ENCODE peak calls at places on chromosomes 12 and 14, in five cellular contexts. One of them, this sample, is unnamed.
A peak's percentile ranks its signal among the peaks of the same experiment; 100 is the strongest.

GRCh38 chr12:17062296-17063061 is 456.5 kb upstream of the LMO3 start:
- DNase-seq in tibial nerve: no peak
- DNase-seq in IMR-90: no peak
- DNase-seq in A549: no peak
- DNase-seq in stomach: no peak
- DNase-seq in this sample: no peak

GRCh38 chr12:131487379-131488129 is 223.3 kb upstream of the SFSWAP start:
- DNase-seq in tibial nerve: peak; percentile 17
- DNase-seq in stomach: no peak
- DNase-seq in IMR-90: no peak
- DNase-seq in A549: no peak
- DNase-seq in this sample: peak; percentile 31

GRCh38 chr12:14167005-14167628 is 185.7 kb upstream of the GRIN2B start:
- DNase-seq in IMR-90: peak; percentile 41
- DNase-seq in tibial nerve: peak; percentile 62
- DNase-seq in stomach: peak; percentile 36
- DNase-seq in A549: peak; percentile 61
- DNase-seq in this sample: peak; percentile 55

GRCh38 chr14:76922599-76922998 is 96.4 kb downstream of the LRRC74A start:
- DNase-seq in A549: no peak
- DNase-seq in IMR-90: peak; percentile 50
- DNase-seq in tibial nerve: no peak
- DNase-seq in stomach: no peak
- DNase-seq in this sample: no peak

GRCh38 chr12:104627231-104627974 is 170.7 kb downstream of the CHST11 start:
- DNase-seq in tibial nerve: no peak
- DNase-seq in A549: no peak
- DNase-seq in IMR-90: no peak
- DNase-seq in stomach: no peak
- DNase-seq in this sample: no peak

GRCh38 chr14:78508023-78508422 is 337.9 kb downstream of the NRXN3 start:
- DNase-seq in A549: no peak
- DNase-seq in tibial nerve: no peak
- DNase-seq in IMR-90: no peak
- DNase-seq in stomach: no peak
- DNase-seq in this sample: no peak

GRCh38 chr12:109741970-109742372 is 28.3 kb downstream of the FAM222A start:
- DNase-seq in A549: no peak
- DNase-seq in stomach: peak; percentile 18
- DNase-seq in tibial nerve: no peak
- DNase-seq in IMR-90: no peak
- DNase-seq in this sample: no peak

GRCh38 chr12:57183939-57184725 is 32.5 kb upstream of the NXPH4 start:
- DNase-seq in tibial nerve: no peak
- DNase-seq in stomach: no peak
- DNase-seq in A549: no peak
- DNase-seq in IMR-90: no peak
- DNase-seq in this sample: no peak

GRCh38 chr14:102523200-102524025 is 13.8 kb upstream of the ANKRD9 start:
- DNase-seq in A549: no peak
- DNase-seq in tibial nerve: no peak
- DNase-seq in stomach: no peak
- DNase-seq in IMR-90: no peak
- DNase-seq in this sample: no peak

GRCh38 chr14:41303506-41303905 is 303.2 kb upstream of the LRFN5 start:
- DNase-seq in IMR-90: no peak
- DNase-seq in tibial nerve: no peak
- DNase-seq in stomach: no peak
- DNase-seq in A549: no peak
- DNase-seq in this sample: no peak

GRCh38 chr12:3558255-3558654 is 67.3 kb downstream of the PRMT8 start:
- DNase-seq in stomach: no peak
- DNase-seq in A549: no peak
- DNase-seq in IMR-90: no peak
- DNase-seq in tibial nerve: no peak
- DNase-seq in this sample: no peak

GRCh38 chr12:25712169-25712568 is 159.1 kb upstream of the LMNTD1 start:
- DNase-seq in tibial nerve: no peak
- DNase-seq in A549: no peak
- DNase-seq in IMR-90: no peak
- DNase-seq in stomach: no peak
- DNase-seq in this sample: no peak

GRCh38 chr14:67265131-67265530 is 23.9 kb downstream of the PALS1 start:
- DNase-seq in A549: no peak
- DNase-seq in IMR-90: peak; percentile 49
- DNase-seq in stomach: no peak
- DNase-seq in tibial nerve: no peak
- DNase-seq in this sample: no peak

GRCh38 chr14:93528884-93529558 is 98.3 kb downstream of the UNC79 start:
- DNase-seq in IMR-90: no peak
- DNase-seq in stomach: no peak
- DNase-seq in tibial nerve: no peak
- DNase-seq in A549: no peak
- DNase-seq in this sample: no peak

GRCh38 chr12:57764662-57765002 is 2.2 kb downstream of the CYP27B1 start:
- DNase-seq in A549: no peak
- DNase-seq in stomach: no peak
- DNase-seq in tibial nerve: no peak
- DNase-seq in IMR-90: no peak
- DNase-seq in this sample: no peak

GRCh38 chr12:49428652-49429549 is 61.6 kb downstream of the SPATS2 start:
- DNase-seq in A549: peak; percentile 14
- DNase-seq in tibial nerve: no peak
- DNase-seq in stomach: no peak
- DNase-seq in IMR-90: peak; percentile 86
- DNase-seq in this sample: peak; percentile 49

GRCh38 chr12:55659486-55660385 is 23.0 kb downstream of the OR10P1 start:
- DNase-seq in tibial nerve: no peak
- DNase-seq in IMR-90: peak; percentile 9
- DNase-seq in A549: no peak
- DNase-seq in stomach: no peak
- DNase-seq in this sample: no peak

GRCh38 chr14:90839024-90839888 is 23.0 kb upstream of the TTC7B start:
- DNase-seq in stomach: no peak
- DNase-seq in tibial nerve: peak; percentile 43
- DNase-seq in A549: no peak
- DNase-seq in IMR-90: peak; percentile 63
- DNase-seq in this sample: no peak

GRCh38 chr12:52741378-52742195 is 35.6 kb downstream of the KRT76 start:
- DNase-seq in IMR-90: peak; percentile 46
- DNase-seq in A549: peak; percentile 43
- DNase-seq in stomach: peak; percentile 47
- DNase-seq in tibial nerve: peak; percentile 31
- DNase-seq in this sample: peak; percentile 37

GRCh38 chr12:53220857-53221202 is 11.2 kb downstream of the RARG start:
- DNase-seq in stomach: peak; percentile 89
- DNase-seq in IMR-90: peak; percentile 90
- DNase-seq in tibial nerve: peak; percentile 77
- DNase-seq in A549: peak; percentile 98
- DNase-seq in this sample: peak; percentile 98

GRCh38 chr12:54001283-54002187 is 1.6 kb downstream of the HOXC9 start:
- DNase-seq in tibial nerve: no peak
- DNase-seq in A549: no peak
- DNase-seq in stomach: no peak
- DNase-seq in IMR-90: no peak
- DNase-seq in this sample: no peak

GRCh38 chr12:110861729-110862128 is 14.9 kb downstream of the CCDC63 start:
- DNase-seq in stomach: no peak
- DNase-seq in IMR-90: no peak
- DNase-seq in tibial nerve: no peak
- DNase-seq in A549: no peak
- DNase-seq in this sample: no peak

GRCh38 chr14:95765016-95765415 is 51.1 kb upstream of the TCL1A start:
- DNase-seq in IMR-90: no peak
- DNase-seq in A549: no peak
- DNase-seq in tibial nerve: no peak
- DNase-seq in stomach: no peak
- DNase-seq in this sample: no peak

GRCh38 chr12:12357697-12358476 is 1.0 kb downstream of the BORCS5 start:
- DNase-seq in stomach: no peak
- DNase-seq in IMR-90: peak; percentile 34
- DNase-seq in A549: no peak
- DNase-seq in tibial nerve: no peak
- DNase-seq in this sample: no peak

GRCh38 chr14:23183479-23183878 is at the start of gene SLC7A8:
- DNase-seq in A549: no peak
- DNase-seq in stomach: peak; percentile 71
- DNase-seq in IMR-90: no peak
- DNase-seq in tibial nerve: peak; percentile 55
- DNase-seq in this sample: no peak
- TF ChIP-seq POLR2A in A549: no peak
- TF ChIP-seq POLR2A in stomach: peak; percentile 75
- TF ChIP-seq POLR2A in IMR-90: no peak
- TF ChIP-seq POLR2A in tibial nerve: peak; percentile 52
- TF ChIP-seq POLR2A in this sample: no peak

DNA sequence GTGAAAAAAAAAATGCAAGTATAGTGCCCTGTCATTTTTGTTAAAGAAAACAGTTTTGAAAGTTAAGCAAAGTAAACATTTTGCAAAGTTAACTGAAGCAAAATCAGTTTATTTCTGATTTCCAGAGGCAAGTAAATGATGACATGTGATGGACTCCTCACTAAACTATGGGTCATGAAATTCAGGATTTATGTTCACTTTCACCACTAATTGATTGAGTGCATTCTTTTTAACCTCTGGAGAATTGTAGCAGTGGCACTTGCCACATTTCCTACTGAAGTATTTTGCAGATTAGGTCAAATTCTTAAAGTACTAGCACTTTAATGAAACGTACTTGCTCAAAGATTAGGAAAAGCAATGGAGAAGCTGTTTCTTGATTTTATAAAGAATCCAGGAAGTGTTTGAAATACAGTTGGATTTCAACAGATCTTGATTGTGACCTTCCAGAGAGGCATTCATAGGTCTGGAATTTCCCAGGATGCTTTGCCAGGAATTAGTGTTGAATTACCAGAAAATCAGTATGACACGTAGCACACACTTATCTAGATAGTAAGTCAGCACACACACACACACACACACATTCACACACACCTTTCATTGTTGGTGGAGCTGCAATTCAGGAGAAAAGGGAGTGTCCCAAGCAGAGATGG is 162.6 kb downstream of the MYRFL start:
- DNase-seq in tibial nerve: peak; percentile 55
- DNase-seq in A549: peak; percentile 25
- DNase-seq in IMR-90: peak; percentile 94
- DNase-seq in stomach: no peak
- DNase-seq in this sample: peak; percentile 28
- TF ChIP-seq POLR2A in tibial nerve: no peak
- TF ChIP-seq POLR2A in A549: no peak
- TF ChIP-seq POLR2A in IMR-90: no peak
- TF ChIP-seq POLR2A in stomach: no peak
- TF ChIP-seq POLR2A in this sample: no peak

DNA sequence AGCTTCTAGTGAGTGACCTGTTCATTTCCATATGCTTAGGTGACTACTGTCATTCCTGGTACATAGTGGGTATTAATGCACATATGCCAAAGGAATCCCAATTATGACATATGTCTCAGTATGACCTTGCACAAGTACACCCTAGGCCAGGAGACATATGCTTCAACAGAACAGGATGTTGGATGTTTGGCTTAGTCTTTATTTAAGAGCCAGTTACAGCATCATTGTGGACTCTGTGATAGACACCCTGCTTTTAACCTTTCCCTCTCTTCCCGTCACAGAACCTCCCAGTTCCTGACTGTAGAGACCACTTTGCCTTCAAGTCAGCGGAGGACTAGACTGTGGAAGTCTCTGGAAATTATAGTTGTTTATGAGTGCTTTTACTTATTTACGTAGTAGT is 72.9 kb downstream of the DAAM1 start:
- DNase-seq in stomach: no peak
- DNase-seq in tibial nerve: no peak
- DNase-seq in A549: no peak
- DNase-seq in IMR-90: no peak
- DNase-seq in this sample: no peak
- TF ChIP-seq POLR2A in stomach: no peak
- TF ChIP-seq POLR2A in tibial nerve: no peak
- TF ChIP-seq POLR2A in A549: no peak
- TF ChIP-seq POLR2A in IMR-90: no peak
- TF ChIP-seq POLR2A in this sample: no peak

GRCh38 chr12:112381421-112381897 is 772 bp downstream of the HECTD4 start:
- DNase-seq in tibial nerve: no peak
- DNase-seq in IMR-90: no peak
- DNase-seq in stomach: peak; percentile 27
- DNase-seq in A549: no peak
- DNase-seq in this sample: no peak

GRCh38 chr12:112386726-112387125 is 4.5 kb upstream of the HECTD4 start:
- DNase-seq in tibial nerve: no peak
- DNase-seq in stomach: no peak
- DNase-seq in IMR-90: peak; percentile 84
- DNase-seq in A549: no peak
- DNase-seq in this sample: no peak

GRCh38 chr12:112382866-112383265 is 635 bp upstream of the HECTD4 start:
- DNase-seq in A549: no peak
- DNase-seq in IMR-90: no peak
- DNase-seq in tibial nerve: no peak
- DNase-seq in stomach: no peak
- DNase-seq in this sample: no peak

GRCh38 chr12:112380663-112381420 is 1.4 kb downstream of the HECTD4 start:
- DNase-seq in IMR-90: no peak
- DNase-seq in stomach: no peak
- DNase-seq in tibial nerve: no peak
- DNase-seq in A549: no peak
- DNase-seq in this sample: peak; percentile 8

DNA sequence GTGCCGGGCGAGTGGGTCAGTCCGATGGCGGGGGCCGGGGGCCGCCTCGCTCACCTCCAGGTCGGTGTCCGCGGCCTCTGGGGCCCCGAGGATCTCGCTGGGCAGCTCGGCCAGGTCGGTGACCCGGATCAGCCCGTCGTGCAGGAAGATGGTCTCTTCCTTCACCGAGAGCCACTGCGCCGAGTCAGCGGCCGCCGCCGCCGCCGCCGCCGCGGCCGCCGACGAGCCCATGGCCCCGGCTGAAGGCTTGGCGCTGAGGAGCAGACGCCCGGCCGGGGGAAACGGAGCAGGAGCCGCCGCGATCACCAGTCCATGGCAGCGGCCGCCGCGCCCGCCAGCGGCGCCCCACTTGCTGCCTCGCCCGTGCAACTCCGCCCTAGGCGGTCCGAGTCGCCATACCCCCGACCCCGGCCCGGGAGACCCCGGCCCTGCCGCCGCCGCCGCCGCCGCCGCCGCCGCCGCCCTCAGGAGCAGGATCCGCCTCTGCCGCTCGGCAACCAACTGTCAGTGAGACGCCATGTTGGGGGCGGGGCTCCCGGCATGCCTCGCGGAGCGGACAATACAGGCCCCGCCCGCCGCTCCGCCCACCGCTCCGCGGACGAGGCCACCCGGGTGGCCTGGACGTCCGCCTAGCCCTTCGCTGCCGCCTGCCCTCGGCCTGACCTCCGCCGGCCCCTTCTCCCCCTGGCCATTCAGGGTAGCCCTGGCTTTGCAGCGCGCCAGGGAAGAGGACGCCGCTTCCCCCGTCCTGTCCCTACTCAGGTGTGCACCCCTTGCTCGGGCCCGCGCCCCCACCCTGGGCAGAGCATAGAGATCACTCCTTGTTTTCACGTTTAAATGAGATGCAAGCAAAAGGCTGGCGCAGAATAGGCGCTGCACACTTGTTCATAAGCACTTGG is at the start of gene HECTD4:
- DNase-seq in IMR-90: peak; percentile 75
- DNase-seq in A549: peak; percentile 91
- DNase-seq in stomach: peak; percentile 97
- DNase-seq in tibial nerve: peak; percentile 96
- DNase-seq in this sample: peak; percentile 95
- TF ChIP-seq POLR2A in IMR-90: no peak
- TF ChIP-seq POLR2A in A549: peak; percentile 98
- TF ChIP-seq POLR2A in stomach: no peak
- TF ChIP-seq POLR2A in tibial nerve: peak; percentile 33
- TF ChIP-seq POLR2A in this sample: peak; percentile 81